ENCODE peak calls at places on chromosomes 6 and 20, in six cellular contexts. A is left lung, D is epithelial cell of esophagus, C is OCI-M1, Q is fibroblast of lung, V is sigmoid colon. W is an unnamed sample.

GRCh38 chr6:123022980-123023379 is 26.9 kb downstream of the CLVS2 start:
- DNase-seq in A (no peak), D (peak; percentile 56), C (peak; percentile 63), Q (no peak), V (no peak), W (no peak)

GRCh38 chr6:147106759-147107401 is 97.3 kb upstream of the STXBP5 start:
- DNase-seq in A (peak; percentile 35), D (peak; percentile 24), C (peak; percentile 52), Q (peak; percentile 85), V (no peak), W (peak; percentile 41)

GRCh38 chr6:136225496-136225895 is 24.6 kb downstream of the MTFR2 start:
- DNase-seq in A (no peak), D (peak; percentile 39), C (peak; percentile 49), Q (no peak), V (no peak), W (no peak)

GRCh38 chr6:150514806-150515362 is 84.8 kb upstream of the PLEKHG1 start:
- DNase-seq in A (no peak), D (peak; percentile 50), C (no peak), Q (no peak), V (no peak), W (no peak)

GRCh38 chr20:63858393-63859165 is 2.7 kb upstream of the ABHD16B start:
- DNase-seq in A (no peak), D (no peak), C (peak; percentile 58), Q (peak; percentile 65), V (no peak), W (no peak)

GRCh38 chr6:2792330-2792729 is 27.1 kb downstream of the WRNIP1 start:
- DNase-seq in A (no peak), D (peak; percentile 93), C (no peak), Q (no peak), V (no peak), W (no peak)

GRCh38 chr6:167272618-167273379 is 18.3 kb upstream of the UNC93A start:
- DNase-seq in A (no peak), D (no peak), C (no peak), Q (no peak), V (no peak), W (no peak)

GRCh38 chr20:25484224-25484846 is 76.9 kb downstream of the GINS1 start:
- DNase-seq in A (no peak), D (peak; percentile 94), C (no peak), Q (no peak), V (no peak), W (no peak)

GRCh38 chr6:163263998-163264661 is 150.4 kb upstream of the QKI start:
- DNase-seq in A (no peak), D (no peak), C (no peak), Q (no peak), V (no peak), W (no peak)

GRCh38 chr6:37146735-37147157 is 23.2 kb upstream of the PIM1 start:
- DNase-seq in A (no peak), D (no peak), C (no peak), Q (no peak), V (no peak), W (no peak)

GRCh38 chr6:154487367-154488275 is 22.9 kb downstream of the CNKSR3 start:
- DNase-seq in A (no peak), D (no peak), C (no peak), Q (no peak), V (no peak), W (no peak)

GRCh38 chr6:133991096-133991593 is 38.1 kb downstream of the TBPL1 start:
- DNase-seq in A (no peak), D (no peak), C (no peak), Q (peak; percentile 81), V (no peak), W (peak; percentile 43)

GRCh38 chr20:49575551-49576060 is 7.7 kb upstream of the PTGIS start:
- DNase-seq in A (no peak), D (no peak), C (no peak), Q (no peak), V (peak; percentile 78), W (no peak)

GRCh38 chr6:158772851-158773371 is 46.3 kb downstream of the EZR start:
- DNase-seq in A (no peak), D (peak; percentile 93), C (no peak), Q (peak; percentile 19), V (peak; percentile 28), W (no peak)

GRCh38 chr6:155185544-155185943 is 78.3 kb upstream of the CLDN20 start:
- DNase-seq in A (no peak), D (peak; percentile 74), C (no peak), Q (no peak), V (no peak), W (no peak)

GRCh38 chr6:162509821-162510220 is 217.7 kb downstream of the PRKN start:
- DNase-seq in A (no peak), D (no peak), C (no peak), Q (no peak), V (no peak), W (no peak)

GRCh38 chr6:2554651-2555050 is 196.1 kb downstream of the MYLK4 start:
- DNase-seq in A (no peak), D (peak; percentile 84), C (no peak), Q (no peak), V (no peak), W (no peak)

GRCh38 chr20:13029687-13030510 is 21.1 kb downstream of the SPTLC3 start:
- DNase-seq in A (peak; percentile 34), D (peak; percentile 98), C (no peak), Q (peak; percentile 89), V (no peak), W (peak; percentile 45)

GRCh38 chr20:48015943-48016723 is 230.9 kb upstream of the SULF2 start:
- DNase-seq in A (no peak), D (peak; percentile 10), C (no peak), Q (peak; percentile 82), V (no peak), W (no peak)

GRCh38 chr20:31926493-31926892 is 25.4 kb downstream of the PDRG1 start:
- DNase-seq in A (no peak), D (no peak), C (no peak), Q (no peak), V (peak; percentile 3), W (no peak)

GRCh38 chr20:4111440-4112411 is 96.4 kb upstream of the RNF24 start:
- DNase-seq in A (no peak), D (no peak), C (no peak), Q (no peak), V (no peak), W (no peak)

GRCh38 chr6:36691612-36692011 is 6.0 kb upstream of the RAB44 start:
- DNase-seq in A (no peak), D (no peak), C (no peak), Q (no peak), V (no peak), W (no peak)

GRCh38 chr20:62239278-62239879 is 1.1 kb downstream of the OSBPL2 start:
- DNase-seq in A (no peak), D (no peak), C (peak; percentile 35), Q (no peak), V (no peak), W (no peak)

GRCh38 chr6:41422156-41422555 is 86.7 kb downstream of the NCR2 start:
- DNase-seq in A (no peak), D (no peak), C (no peak), Q (no peak), V (no peak), W (no peak)

GRCh38 chr6:10350720-10351119 is 64.2 kb downstream of the TFAP2A start:
- DNase-seq in A (no peak), D (peak; percentile 54), C (no peak), Q (no peak), V (no peak), W (no peak)

GRCh38 chr6:21937466-21937865 is 343.9 kb downstream of the SOX4 start:
- DNase-seq in A (no peak), D (no peak), C (peak; percentile 20), Q (no peak), V (no peak), W (no peak)

GRCh38 chr6:68967549-68968300 is 332.6 kb downstream of the ADGRB3 start:
- DNase-seq in A (peak; percentile 40), D (peak; percentile 61), C (peak; percentile 92), Q (peak; percentile 54), V (peak; percentile 68), W (peak; percentile 33)

GRCh38 chr20:57268399-57269076 is 2.1 kb upstream of the BMP7 start:
- DNase-seq in A (no peak), D (no peak), C (no peak), Q (no peak), V (no peak), W (no peak)

GRCh38 chr20:779771-780170 is 11.5 kb upstream of the SLC52A3 start:
- DNase-seq in A (no peak), D (no peak), C (no peak), Q (no peak), V (no peak), W (no peak)

GRCh38 chr6:110140650-110141049 is 38.8 kb downstream of the WASF1 start:
- DNase-seq in A (no peak), D (peak; percentile 89), C (peak; percentile 42), Q (peak; percentile 86), V (no peak), W (peak; percentile 17)

GRCh38 chr20:47546184-47547033 is 44.7 kb downstream of the NCOA3 start:
- DNase-seq in A (no peak), D (peak; percentile 88), C (no peak), Q (peak; percentile 79), V (no peak), W (peak; percentile 49)

GRCh38 chr20:9739991-9740390 is 98.9 kb downstream of the PAK5 start:
- DNase-seq in A (no peak), D (no peak), C (no peak), Q (no peak), V (no peak), W (no peak)

GRCh38 chr20:37649017-37649416 is 44.8 kb upstream of the CTNNBL1 start:
- DNase-seq in A (no peak), D (no peak), C (no peak), Q (no peak), V (no peak), W (no peak)

GRCh38 chr6:23562554-23562953 is 563.5 kb upstream of the NRSN1 start:
- DNase-seq in A (no peak), D (no peak), C (no peak), Q (no peak), V (no peak), W (no peak)

GRCh38 chr6:131532476-131533108 is 40.4 kb upstream of the ARG1 start:
- DNase-seq in A (no peak), D (peak; percentile 6), C (no peak), Q (no peak), V (no peak), W (no peak)

GRCh38 chr6:22153384-22154158 is 143.3 kb downstream of the PRL start:
- DNase-seq in A (no peak), D (no peak), C (peak; percentile 60), Q (peak; percentile 16), V (no peak), W (no peak)

GRCh38 chr6:30915591-30915946 is 1.5 kb downstream of the VARS2 start:
- DNase-seq in A (no peak), D (peak; percentile 74), C (peak; percentile 86), Q (peak; percentile 78), V (no peak), W (peak; percentile 84)

GRCh38 chr6:114862064-114862463 is 519.2 kb upstream of the HS3ST5 start:
- DNase-seq in A (no peak), D (no peak), C (no peak), Q (no peak), V (no peak), W (no peak)

W was measured in AG08396.